ENCODE peak calls at places on chromosomes 4 and X, in eight cellular contexts. One of them, this sample, is unnamed.

GRCh38 chr4:22502895-22503814 is 12.7 kb downstream of the ADGRA3 start:
- DNase-seq in GM23248: peak; percentile 36
- DNase-seq in AG04450: no peak
- DNase-seq in activated CD4-positive, alpha-beta T cell treated with anti-CD3 and anti-CD28 coated beads, Interleukin-2, amount 50 U/mL, for 24 hours: no peak
- DNase-seq in mammary epithelial cell: peak; percentile 57
- DNase-seq in AG20443: no peak
- DNase-seq in tibial nerve: no peak
- DNase-seq in memory B cell: no peak
- DNase-seq in this sample: no peak

GRCh38 chr4:85107553-85107952 is 141.1 kb upstream of the WDFY3 start:
- DNase-seq in GM23248: peak; percentile 36
- DNase-seq in AG04450: no peak
- DNase-seq in activated CD4-positive, alpha-beta T cell treated with anti-CD3 and anti-CD28 coated beads, Interleukin-2, amount 50 U/mL, for 24 hours: no peak
- DNase-seq in mammary epithelial cell: peak; percentile 92
- DNase-seq in AG20443: no peak
- DNase-seq in tibial nerve: no peak
- DNase-seq in memory B cell: no peak
- DNase-seq in this sample: no peak

GRCh38 chrX:134732152-134732551 is 73.9 kb upstream of the PLAC1 start:
- DNase-seq in GM23248: no peak
- DNase-seq in AG04450: no peak
- DNase-seq in activated CD4-positive, alpha-beta T cell treated with anti-CD3 and anti-CD28 coated beads, Interleukin-2, amount 50 U/mL, for 24 hours: no peak
- DNase-seq in mammary epithelial cell: no peak
- DNase-seq in AG20443: no peak
- DNase-seq in tibial nerve: no peak
- DNase-seq in memory B cell: no peak
- DNase-seq in this sample: no peak

GRCh38 chrX:47571896-47572295 is 10.3 kb upstream of the TIMP1 start:
- DNase-seq in GM23248: no peak
- DNase-seq in AG04450: no peak
- DNase-seq in activated CD4-positive, alpha-beta T cell treated with anti-CD3 and anti-CD28 coated beads, Interleukin-2, amount 50 U/mL, for 24 hours: no peak
- DNase-seq in mammary epithelial cell: no peak
- DNase-seq in AG20443: no peak
- DNase-seq in tibial nerve: no peak
- DNase-seq in memory B cell: no peak
- DNase-seq in this sample: no peak

GRCh38 chr4:76783836-76784235 is 114.1 kb downstream of the SOWAHB start:
- DNase-seq in GM23248: no peak
- DNase-seq in AG04450: no peak
- DNase-seq in activated CD4-positive, alpha-beta T cell treated with anti-CD3 and anti-CD28 coated beads, Interleukin-2, amount 50 U/mL, for 24 hours: no peak
- DNase-seq in mammary epithelial cell: no peak
- DNase-seq in AG20443: no peak
- DNase-seq in tibial nerve: no peak
- DNase-seq in memory B cell: no peak
- DNase-seq in this sample: no peak

GRCh38 chr4:74659576-74660411 is 134.5 kb downstream of the BTC start:
- DNase-seq in GM23248: peak; percentile 96
- DNase-seq in AG04450: peak; percentile 95
- DNase-seq in activated CD4-positive, alpha-beta T cell treated with anti-CD3 and anti-CD28 coated beads, Interleukin-2, amount 50 U/mL, for 24 hours: no peak
- DNase-seq in mammary epithelial cell: peak; percentile 100
- DNase-seq in AG20443: peak; percentile 84
- DNase-seq in tibial nerve: no peak
- DNase-seq in memory B cell: no peak
- DNase-seq in this sample: no peak

GRCh38 chrX:39605183-39605582 is 492.6 kb downstream of the BCOR start:
- DNase-seq in GM23248: peak; percentile 7
- DNase-seq in AG04450: no peak
- DNase-seq in activated CD4-positive, alpha-beta T cell treated with anti-CD3 and anti-CD28 coated beads, Interleukin-2, amount 50 U/mL, for 24 hours: no peak
- DNase-seq in mammary epithelial cell: no peak
- DNase-seq in AG20443: peak; percentile 10
- DNase-seq in tibial nerve: no peak
- DNase-seq in memory B cell: no peak
- DNase-seq in this sample: no peak

GRCh38 chrX:140034916-140035315 is 69.6 kb upstream of the CXorf66 start:
- DNase-seq in GM23248: peak; percentile 20
- DNase-seq in AG04450: no peak
- DNase-seq in activated CD4-positive, alpha-beta T cell treated with anti-CD3 and anti-CD28 coated beads, Interleukin-2, amount 50 U/mL, for 24 hours: no peak
- DNase-seq in mammary epithelial cell: no peak
- DNase-seq in AG20443: peak; percentile 8
- DNase-seq in tibial nerve: no peak
- DNase-seq in memory B cell: no peak
- DNase-seq in this sample: no peak

GRCh38 chr4:190020790-190021717 is 6.0 kb downstream of the FRG2 start:
- DNase-seq in GM23248: peak; percentile 59
- DNase-seq in AG04450: no peak
- DNase-seq in activated CD4-positive, alpha-beta T cell treated with anti-CD3 and anti-CD28 coated beads, Interleukin-2, amount 50 U/mL, for 24 hours: no peak
- DNase-seq in mammary epithelial cell: peak; percentile 58
- DNase-seq in AG20443: peak; percentile 69
- DNase-seq in tibial nerve: no peak
- DNase-seq in memory B cell: no peak
- DNase-seq in this sample: no peak

GRCh38 chr4:21012851-21013331 is 312.6 kb downstream of the PACRGL start:
- DNase-seq in GM23248: no peak
- DNase-seq in AG04450: no peak
- DNase-seq in activated CD4-positive, alpha-beta T cell treated with anti-CD3 and anti-CD28 coated beads, Interleukin-2, amount 50 U/mL, for 24 hours: no peak
- DNase-seq in mammary epithelial cell: peak; percentile 47
- DNase-seq in AG20443: no peak
- DNase-seq in tibial nerve: no peak
- DNase-seq in memory B cell: no peak
- DNase-seq in this sample: no peak

GRCh38 chrX:100976211-100976610 is 6.7 kb downstream of the ARL13A start:
- DNase-seq in GM23248: peak; percentile 12
- DNase-seq in AG04450: no peak
- DNase-seq in activated CD4-positive, alpha-beta T cell treated with anti-CD3 and anti-CD28 coated beads, Interleukin-2, amount 50 U/mL, for 24 hours: no peak
- DNase-seq in mammary epithelial cell: no peak
- DNase-seq in AG20443: no peak
- DNase-seq in tibial nerve: no peak
- DNase-seq in memory B cell: no peak
- DNase-seq in this sample: no peak

GRCh38 chrX:147485207-147485606 is 426.5 kb upstream of the FMR1 start:
- DNase-seq in GM23248: no peak
- DNase-seq in AG04450: no peak
- DNase-seq in activated CD4-positive, alpha-beta T cell treated with anti-CD3 and anti-CD28 coated beads, Interleukin-2, amount 50 U/mL, for 24 hours: no peak
- DNase-seq in mammary epithelial cell: no peak
- DNase-seq in AG20443: no peak
- DNase-seq in tibial nerve: no peak
- DNase-seq in memory B cell: no peak
- DNase-seq in this sample: no peak

GRCh38 chr4:122603156-122603574 is 17.7 kb downstream of the IL21 start:
- DNase-seq in GM23248: no peak
- DNase-seq in AG04450: no peak
- DNase-seq in activated CD4-positive, alpha-beta T cell treated with anti-CD3 and anti-CD28 coated beads, Interleukin-2, amount 50 U/mL, for 24 hours: no peak
- DNase-seq in mammary epithelial cell: no peak
- DNase-seq in AG20443: no peak
- DNase-seq in tibial nerve: no peak
- DNase-seq in memory B cell: no peak
- DNase-seq in this sample: no peak

GRCh38 chrX:124493984-124494383 is 147.6 kb downstream of the SH2D1A start:
- DNase-seq in GM23248: no peak
- DNase-seq in AG04450: no peak
- DNase-seq in activated CD4-positive, alpha-beta T cell treated with anti-CD3 and anti-CD28 coated beads, Interleukin-2, amount 50 U/mL, for 24 hours: no peak
- DNase-seq in mammary epithelial cell: no peak
- DNase-seq in AG20443: no peak
- DNase-seq in tibial nerve: no peak
- DNase-seq in memory B cell: no peak
- DNase-seq in this sample: no peak

GRCh38 chrX:150482537-150483217 is 85.7 kb upstream of the MTM1 start:
- DNase-seq in GM23248: peak; percentile 73
- DNase-seq in AG04450: peak; percentile 11
- DNase-seq in activated CD4-positive, alpha-beta T cell treated with anti-CD3 and anti-CD28 coated beads, Interleukin-2, amount 50 U/mL, for 24 hours: peak; percentile 64
- DNase-seq in mammary epithelial cell: peak; percentile 92
- DNase-seq in AG20443: peak; percentile 29
- DNase-seq in tibial nerve: no peak
- DNase-seq in memory B cell: no peak
- DNase-seq in this sample: no peak

GRCh38 chrX:65406532-65406931 is 128.1 kb downstream of the LAS1L start:
- DNase-seq in GM23248: peak; percentile 24
- DNase-seq in AG04450: no peak
- DNase-seq in activated CD4-positive, alpha-beta T cell treated with anti-CD3 and anti-CD28 coated beads, Interleukin-2, amount 50 U/mL, for 24 hours: peak; percentile 1
- DNase-seq in mammary epithelial cell: no peak
- DNase-seq in AG20443: peak; percentile 13
- DNase-seq in tibial nerve: no peak
- DNase-seq in memory B cell: no peak
- DNase-seq in this sample: no peak

GRCh38 chr4:152886201-152886600 is 49.9 kb upstream of the FHDC1 start:
- DNase-seq in GM23248: no peak
- DNase-seq in AG04450: no peak
- DNase-seq in activated CD4-positive, alpha-beta T cell treated with anti-CD3 and anti-CD28 coated beads, Interleukin-2, amount 50 U/mL, for 24 hours: no peak
- DNase-seq in mammary epithelial cell: no peak
- DNase-seq in AG20443: no peak
- DNase-seq in tibial nerve: no peak
- DNase-seq in memory B cell: no peak
- DNase-seq in this sample: no peak

GRCh38 chrX:151697537-151697936 is 2.3 kb downstream of the PRRG3 start:
- DNase-seq in GM23248: peak; percentile 92
- DNase-seq in AG04450: no peak
- DNase-seq in activated CD4-positive, alpha-beta T cell treated with anti-CD3 and anti-CD28 coated beads, Interleukin-2, amount 50 U/mL, for 24 hours: no peak
- DNase-seq in mammary epithelial cell: no peak
- DNase-seq in AG20443: peak; percentile 86
- DNase-seq in tibial nerve: peak; percentile 14
- DNase-seq in memory B cell: no peak
- DNase-seq in this sample: no peak

GRCh38 chrX:39850630-39851152 is 247.1 kb downstream of the BCOR start:
- DNase-seq in GM23248: peak; percentile 52
- DNase-seq in AG04450: peak; percentile 11
- DNase-seq in activated CD4-positive, alpha-beta T cell treated with anti-CD3 and anti-CD28 coated beads, Interleukin-2, amount 50 U/mL, for 24 hours: peak; percentile 10
- DNase-seq in mammary epithelial cell: no peak
- DNase-seq in AG20443: peak; percentile 13
- DNase-seq in tibial nerve: no peak
- DNase-seq in memory B cell: no peak
- DNase-seq in this sample: no peak

GRCh38 chrX:120725874-120726273 is 96.0 kb upstream of the C1GALT1C1 start:
- DNase-seq in GM23248: no peak
- DNase-seq in AG04450: no peak
- DNase-seq in activated CD4-positive, alpha-beta T cell treated with anti-CD3 and anti-CD28 coated beads, Interleukin-2, amount 50 U/mL, for 24 hours: no peak
- DNase-seq in mammary epithelial cell: no peak
- DNase-seq in AG20443: no peak
- DNase-seq in tibial nerve: no peak
- DNase-seq in memory B cell: no peak
- DNase-seq in this sample: no peak

GRCh38 chr4:37830640-37831039 is 4.2 kb downstream of the PGM2 start:
- DNase-seq in GM23248: no peak
- DNase-seq in AG04450: no peak
- DNase-seq in activated CD4-positive, alpha-beta T cell treated with anti-CD3 and anti-CD28 coated beads, Interleukin-2, amount 50 U/mL, for 24 hours: no peak
- DNase-seq in mammary epithelial cell: peak; percentile 91
- DNase-seq in AG20443: no peak
- DNase-seq in tibial nerve: no peak
- DNase-seq in memory B cell: no peak
- DNase-seq in this sample: no peak

GRCh38 chrX:71941771-71942170 is 31.1 kb downstream of the NHSL2 start:
- DNase-seq in GM23248: peak; percentile 85
- DNase-seq in AG04450: peak; percentile 23
- DNase-seq in activated CD4-positive, alpha-beta T cell treated with anti-CD3 and anti-CD28 coated beads, Interleukin-2, amount 50 U/mL, for 24 hours: no peak
- DNase-seq in mammary epithelial cell: no peak
- DNase-seq in AG20443: peak; percentile 85
- DNase-seq in tibial nerve: no peak
- DNase-seq in memory B cell: no peak
- DNase-seq in this sample: no peak

GRCh38 chr4:111776546-111776945 is 368.7 kb upstream of the FAM241A start:
- DNase-seq in GM23248: peak; percentile 70
- DNase-seq in AG04450: no peak
- DNase-seq in activated CD4-positive, alpha-beta T cell treated with anti-CD3 and anti-CD28 coated beads, Interleukin-2, amount 50 U/mL, for 24 hours: no peak
- DNase-seq in mammary epithelial cell: no peak
- DNase-seq in AG20443: no peak
- DNase-seq in tibial nerve: no peak
- DNase-seq in memory B cell: no peak
- DNase-seq in this sample: no peak

GRCh38 chr4:7197910-7198309 is 5.6 kb downstream of the SORCS2 start:
- DNase-seq in GM23248: peak; percentile 20
- DNase-seq in AG04450: no peak
- DNase-seq in activated CD4-positive, alpha-beta T cell treated with anti-CD3 and anti-CD28 coated beads, Interleukin-2, amount 50 U/mL, for 24 hours: no peak
- DNase-seq in mammary epithelial cell: no peak
- DNase-seq in AG20443: no peak
- DNase-seq in tibial nerve: peak; percentile 8
- DNase-seq in memory B cell: no peak
- DNase-seq in this sample: peak; percentile 64